ENCODE peak calls at places on chromosome 7, in six cellular contexts. Z is right atrium auricular region; K is activated T-helper 1 cell treated with Interleukin-2 at 50 U/mL for 16 hours; M is CD4-positive, alpha-beta T cell; N is NCI-H82; B is T-helper 1 cell. L is an unnamed sample.

GRCh38 chr7:473211-473734 is 46.4 kb downstream of the PDGFA start:
- DNase-seq in Z (no peak), K (no peak), M (no peak), N (no peak), B (no peak), L (no peak)

GRCh38 chr7:116439856-116440549 is 59.5 kb upstream of the CAV2 start:
- DNase-seq in Z (no peak), K (no peak), M (no peak), N (no peak), B (no peak), L (no peak)

GRCh38 chr7:82249979-82250378 is 193.6 kb downstream of the CACNA2D1 start:
- DNase-seq in Z (no peak), K (no peak), M (no peak), N (no peak), B (no peak), L (no peak)

GRCh38 chr7:128447944-128448556 is 7.6 kb upstream of the HILPDA start:
- DNase-seq in Z (no peak), K (no peak), M (no peak), N (no peak), B (no peak), L (no peak)

GRCh38 chr7:14504134-14504533 is 398.4 kb downstream of the DGKB start:
- DNase-seq in Z (no peak), K (no peak), M (no peak), N (peak), B (no peak), L (no peak)

GRCh38 chr7:24920702-24921679 is 59.0 kb downstream of the OSBPL3 start:
- DNase-seq in Z (no peak), K (no peak), M (no peak), N (no peak), B (no peak), L (no peak)

GRCh38 chr7:128022631-128023532 is 8.4 kb downstream of the LRRC4 start:
- DNase-seq in Z (no peak), K (no peak), M (no peak), N (peak), B (no peak), L (no peak)

GRCh38 chr7:48976268-48976667 is 51.9 kb downstream of the CDC14C start:
- DNase-seq in Z (no peak), K (no peak), M (no peak), N (no peak), B (no peak), L (no peak)

GRCh38 chr7:68547794-68548193 is 1050.5 kb upstream of the AUTS2 start:
- DNase-seq in Z (no peak), K (no peak), M (no peak), N (peak), B (no peak), L (no peak)

GRCh38 chr7:14717711-14718304 is 184.7 kb downstream of the DGKB start:
- DNase-seq in Z (no peak), K (no peak), M (no peak), N (peak), B (no peak), L (no peak)

GRCh38 chr7:116291937-116292336 is 81.6 kb downstream of the TES start:
- DNase-seq in Z (no peak), K (no peak), M (no peak), N (no peak), B (no peak), L (no peak)

GRCh38 chr7:134030460-134030865 is 96.7 kb upstream of the LRGUK start:
- DNase-seq in Z (no peak), K (no peak), M (no peak), N (no peak), B (no peak), L (no peak)

GRCh38 chr7:117250801-117251200 is 72.1 kb downstream of the WNT2 start:
- DNase-seq in Z (no peak), K (no peak), M (no peak), N (no peak), B (no peak), L (no peak)

GRCh38 chr7:23469150-23469960 is 936 bp downstream of the IGF2BP3 start:
- DNase-seq in Z (no peak), K (no peak), M (no peak), N (peak), B (peak), L (no peak)

GRCh38 chr7:30206466-30206865 is 71.7 kb downstream of the MTURN start:
- DNase-seq in Z (no peak), K (no peak), M (no peak), N (peak), B (no peak), L (no peak)

GRCh38 chr7:138978541-138979184 is 2.5 kb downstream of the KIAA1549 start:
- DNase-seq in Z (no peak), K (no peak), M (no peak), N (peak), B (no peak), L (no peak)

GRCh38 chr7:126411821-126412383 is 840.8 kb downstream of the GRM8 start:
- DNase-seq in Z (no peak), K (no peak), M (no peak), N (no peak), B (no peak), L (no peak)

GRCh38 chr7:3289996-3290395 is 11.1 kb upstream of the SDK1 start:
- DNase-seq in Z (no peak), K (no peak), M (no peak), N (no peak), B (no peak), L (no peak)